ENCODE peak calls at places on chromosomes 12 and 14, in six cellular contexts. Z is A549, N is testis, L is MV-4-11, B is transverse colon, P is EH. W is an unnamed sample.

GRCh38 chr14:97994020-97994531 is 1196.9 kb downstream of the VRK1 start:
- DNase-seq in Z (no peak), N (no peak), L (no peak), B (no peak), P (no peak), W (no peak)

GRCh38 chr14:103374121-103374520 is 11.1 kb upstream of the MARK3 start:
- DNase-seq in Z (no peak), N (no peak), L (no peak), B (no peak), P (no peak), W (peak)

GRCh38 chr12:120944645-120945217 is 33.6 kb upstream of the HNF1A start:
- DNase-seq in Z (peak), N (peak), L (peak), B (peak), P (peak), W (peak)

GRCh38 chr12:129844662-129845061 is 59.2 kb downstream of the TMEM132D start:
- DNase-seq in Z (no peak), N (no peak), L (no peak), B (no peak), P (no peak), W (peak)

GRCh38 chr14:59297070-59297766 is 108.8 kb downstream of the DAAM1 start:
- DNase-seq in Z (no peak), N (no peak), L (peak), B (no peak), P (peak), W (no peak)

GRCh38 chr12:120100630-120101029 is 15.9 kb downstream of the RAB35 start:
- DNase-seq in Z (no peak), N (peak), L (no peak), B (peak), P (peak), W (no peak)

GRCh38 chr14:72565200-72565599 is 328.7 kb downstream of the DPF3 start:
- DNase-seq in Z (no peak), N (peak), L (no peak), B (no peak), P (no peak), W (no peak)

GRCh38 chr12:116483959-116484699 is 75.1 kb upstream of the MAP1LC3B2 start:
- DNase-seq in Z (no peak), N (peak), L (no peak), B (no peak), P (no peak), W (no peak)

GRCh38 chr12:99810718-99811593 is 163.4 kb downstream of the GARIN6 start:
- DNase-seq in Z (peak), N (peak), L (no peak), B (no peak), P (peak), W (peak)

GRCh38 chr14:92716131-92716530 is 32.3 kb downstream of the LGMN start:
- DNase-seq in Z (no peak), N (no peak), L (no peak), B (no peak), P (no peak), W (no peak)

GRCh38 chr14:28773917-28774691 is 7.5 kb downstream of the FOXG1 start:
- DNase-seq in Z (peak), N (peak), L (no peak), B (no peak), P (peak), W (no peak)

GRCh38 chr12:509494-509893 is 49.8 kb downstream of the B4GALNT3 start:
- DNase-seq in Z (no peak), N (no peak), L (no peak), B (peak), P (peak), W (peak)

GRCh38 chr14:54805521-54806322 is 96.9 kb downstream of the GCH1 start:
- DNase-seq in Z (peak), N (peak), L (peak), B (peak), P (peak), W (peak)

GRCh38 chr12:9648701-9649531 is 20.6 kb upstream of the CLEC2D start:
- DNase-seq in Z (no peak), N (no peak), L (no peak), B (no peak), P (no peak), W (no peak)

GRCh38 chr12:12278899-12279298 is 12.1 kb upstream of the LRP6 start:
- DNase-seq in Z (no peak), N (no peak), L (no peak), B (no peak), P (peak), W (peak)

GRCh38 chr12:78442454-78442801 is 422.1 kb upstream of the SYT1 start:
- DNase-seq in Z (no peak), N (no peak), L (no peak), B (no peak), P (peak), W (no peak)

GRCh38 chr12:125184213-125184952 is 119.1 kb downstream of the AACS start:
- DNase-seq in Z (no peak), N (no peak), L (no peak), B (no peak), P (no peak), W (no peak)

GRCh38 chr12:13425766-13426165 is 229.2 kb downstream of the EMP1 start:
- DNase-seq in Z (peak), N (no peak), L (no peak), B (no peak), P (peak), W (peak)

GRCh38 chr14:71247106-71247505 is 339.8 kb downstream of the PCNX1 start:
- DNase-seq in Z (no peak), N (no peak), L (no peak), B (no peak), P (peak), W (no peak)

GRCh38 chr14:101761032-101761880 is at the start of gene PPP2R5C:
- DNase-seq in Z (peak), N (peak), L (peak), B (peak), P (peak), W (peak)

GRCh38 chr12:20421338-20421890 is 53.1 kb downstream of the PDE3A start:
- DNase-seq in Z (no peak), N (no peak), L (no peak), B (peak), P (no peak), W (no peak)

GRCh38 chr14:100675664-100676063 is 51.0 kb upstream of the DLK1 start:
- DNase-seq in Z (no peak), N (no peak), L (no peak), B (no peak), P (no peak), W (no peak)

GRCh38 chr12:107441906-107442305 is 243.7 kb upstream of the PWP1 start:
- DNase-seq in Z (no peak), N (peak), L (no peak), B (no peak), P (no peak), W (peak)

GRCh38 chr12:26197832-26198231 is 2.5 kb downstream of the SSPN start:
- DNase-seq in Z (no peak), N (no peak), L (no peak), B (no peak), P (peak), W (peak)

GRCh38 chr12:104702565-104703139 is 245.9 kb downstream of the CHST11 start:
- DNase-seq in Z (no peak), N (peak), L (no peak), B (no peak), P (peak), W (no peak)

GRCh38 chr14:44699391-44699790 is 192.3 kb upstream of the FSCB start:
- DNase-seq in Z (no peak), N (no peak), L (no peak), B (no peak), P (no peak), W (no peak)